ENCODE peak calls at places on chromosomes 1 and 21, in five cellular contexts. S is hypothalamus, Y is fibroblast of pulmonary artery, L is head of caudate nucleus, F is NCI-H2081. O is an unnamed sample.

GRCh38 chr1:67211589-67212563 is 45.6 kb downstream of the IL23R start:
- DNase-seq in S (no peak), Y (peak; percentile 54), L (no peak), F (peak; percentile 28), O (peak; percentile 9)

GRCh38 chr1:205961970-205962820 is 18.9 kb upstream of the SLC26A9 start:
- DNase-seq in S (no peak), Y (peak; percentile 68), L (no peak), F (no peak), O (no peak)

GRCh38 chr1:24065314-24065713 is 46.6 kb downstream of the MYOM3 start:
- DNase-seq in S (no peak), Y (no peak), L (no peak), F (no peak), O (no peak)

GRCh38 chr1:117620440-117620839 is 14.6 kb downstream of the TENT5C start:
- DNase-seq in S (no peak), Y (no peak), L (no peak), F (no peak), O (no peak)

GRCh38 chr1:85570446-85571180 is 9.9 kb upstream of the CCN1 start:
- DNase-seq in S (no peak), Y (no peak), L (no peak), F (no peak), O (no peak)

GRCh38 chr1:88341436-88341835 is 342.6 kb upstream of the PKN2 start:
- DNase-seq in S (no peak), Y (no peak), L (no peak), F (no peak), O (no peak)

GRCh38 chr1:111778541-111779051 is 22.9 kb downstream of the DDX20 start:
- DNase-seq in S (no peak), Y (peak; percentile 32), L (no peak), F (no peak), O (no peak)

GRCh38 chr1:7218210-7218832 is 433.1 kb downstream of the CAMTA1 start:
- DNase-seq in S (no peak), Y (peak; percentile 42), L (no peak), F (peak; percentile 63), O (no peak)

GRCh38 chr1:234734864-234735263 is 124.9 kb upstream of the IRF2BP2 start:
- DNase-seq in S (no peak), Y (no peak), L (no peak), F (no peak), O (no peak)

GRCh38 chr1:229117664-229118300 is 153.1 kb upstream of the RAB4A start:
- DNase-seq in S (peak; percentile 68), Y (peak; percentile 58), L (no peak), F (peak; percentile 44), O (no peak)

GRCh38 chr21:31530364-31530763 is 129.1 kb upstream of the SOD1 start:
- DNase-seq in S (no peak), Y (no peak), L (no peak), F (peak; percentile 68), O (no peak)